ENCODE peak calls at places on chromosomes 13 and 19, in eight cellular contexts. E is kidney epithelial cell; P is cardiac fibroblast; T is upper lobe of left lung; X is stimulated activated CD8-positive, alpha-beta memory T cell treated with anti-CD3 and anti-CD28 coated beads, Interleukin-15, amount 100 ng/mL, for 24 hours; J is sigmoid colon; I is PC-9; D is T-helper 1 cell. L is an unnamed sample.

GRCh38 chr13:107275945-107276614 is 708.1 kb upstream of the ARGLU1 start:
- DNase-seq in E (no peak), D (no peak), T (no peak), J (no peak), I (no peak), P (peak), X (no peak), L (no peak)

GRCh38 chr19:10899171-10899653 is 27.9 kb downstream of the CARM1 start:
- DNase-seq in I (peak), T (peak), X (no peak), D (no peak), J (no peak), E (no peak), P (no peak), L (no peak)

GRCh38 chr19:35118268-35119026 is 2.8 kb downstream of the FXYD3 start:
- DNase-seq in J (no peak), D (no peak), E (no peak), I (peak), P (no peak), X (no peak), T (peak), L (no peak)

GRCh38 chr13:92303428-92303827 is 905.0 kb downstream of the GPC5 start:
- DNase-seq in X (no peak), D (no peak), E (no peak), P (peak), I (no peak), T (no peak), J (no peak), L (no peak)

GRCh38 chr13:25756916-25757315 is 294.9 kb downstream of the SHISA2 start:
- DNase-seq in J (no peak), I (no peak), T (no peak), X (no peak), D (no peak), P (no peak), E (no peak), L (no peak)

GRCh38 chr19:42018503-42019193 is 24.6 kb upstream of the ATP1A3 start:
- DNase-seq in D (no peak), P (peak), E (no peak), X (no peak), J (no peak), I (no peak), T (no peak), L (no peak)

GRCh38 chr13:41565221-41565620 is 107.9 kb downstream of the RGCC start:
- DNase-seq in D (no peak), E (peak), P (peak), I (no peak), X (no peak), T (no peak), J (no peak), L (no peak)

GRCh38 chr19:1241417-1242095 is at the start of gene ATP5F1D:
- DNase-seq in J (peak), I (peak), P (peak), E (no peak), D (peak), X (peak), T (peak), L (peak)

GRCh38 chr13:113814435-113814821 is 49.4 kb downstream of the GAS6 start:
- DNase-seq in D (no peak), E (peak), X (no peak), I (peak), T (peak), J (no peak), P (peak), L (no peak)

GRCh38 chr19:49680473-49681351 is 3.6 kb downstream of the PRMT1 start:
- DNase-seq in I (peak), T (peak), J (peak), E (no peak), P (peak), D (peak), X (peak), L (peak)

GRCh38 chr13:110869805-110870706 is 44.8 kb downstream of the ANKRD10 start:
- DNase-seq in D (no peak), I (peak), E (peak), X (no peak), T (peak), P (peak), J (peak), L (no peak)

GRCh38 chr19:48102870-48103751 is 7.5 kb downstream of the PLA2G4C start:
- DNase-seq in I (peak), X (no peak), J (no peak), E (no peak), P (peak), T (no peak), D (peak), L (peak)

GRCh38 chr13:70424428-70424827 is 316.2 kb upstream of the KLHL1 start:
- DNase-seq in E (no peak), I (no peak), P (no peak), T (no peak), J (no peak), X (no peak), D (no peak), L (no peak)

GRCh38 chr13:31797154-31797775 is 57.9 kb downstream of the RXFP2 start:
- DNase-seq in I (no peak), X (no peak), D (no peak), J (no peak), T (no peak), E (peak), P (peak), L (no peak)

GRCh38 chr19:1661995-1662394 is 9.6 kb upstream of the TCF3 start:
- DNase-seq in D (no peak), T (no peak), E (no peak), P (no peak), I (no peak), J (no peak), X (no peak), L (no peak)

GRCh38 chr19:10968527-10969081 is 7.8 kb downstream of the SMARCA4 start:
- DNase-seq in I (no peak), E (no peak), J (no peak), P (no peak), T (no peak), D (no peak), X (no peak), L (no peak)

GRCh38 chr13:112174476-112175110 is 107.6 kb downstream of the SOX1 start:
- DNase-seq in J (no peak), T (no peak), I (no peak), E (no peak), P (no peak), X (no peak), D (no peak), L (no peak)

GRCh38 chr13:94305463-94305862 is 174.0 kb downstream of the DCT start:
- DNase-seq in J (no peak), E (no peak), D (no peak), P (peak), X (no peak), I (peak), T (no peak), L (no peak)

GRCh38 chr13:75818181-75819110 is 182.3 kb downstream of the LMO7 start:
- DNase-seq in I (no peak), E (no peak), P (no peak), X (no peak), J (no peak), T (no peak), D (no peak), L (no peak)

L was measured in progenitor cell of endocrine pancreas.